ENCODE peak calls at places on chromosome 2, in six cellular contexts. One of them, this sample, is unnamed. For H3K4me1, the result is how much of the 10 kb centered on the place peaks cover.

GRCh38 chr2:152477347-152478092 is 142.5 kb downstream of the FMNL2 start:
- DNase-seq in HCT116: no peak
- DNase-seq in NT2/D1: no peak
- DNase-seq in IMR-90: peak
- DNase-seq in astrocyte: no peak
- DNase-seq in kidney: no peak
- DNase-seq in this sample: peak

GRCh38 chr2:192153561-192153960 is 41.2 kb downstream of the TMEFF2 start:
- DNase-seq in HCT116: no peak
- DNase-seq in NT2/D1: no peak
- DNase-seq in IMR-90: no peak
- DNase-seq in astrocyte: no peak
- DNase-seq in kidney: no peak
- DNase-seq in this sample: no peak

GRCh38 chr2:72892506-72893173 is 5.4 kb downstream of the SPR start:
- DNase-seq in HCT116: no peak
- DNase-seq in NT2/D1: peak
- DNase-seq in IMR-90: peak
- DNase-seq in astrocyte: peak
- DNase-seq in kidney: peak
- DNase-seq in this sample: peak

GRCh38 chr2:138516030-138516704 is 14.6 kb downstream of the SPOPL start:
- DNase-seq in HCT116: no peak
- DNase-seq in NT2/D1: no peak
- DNase-seq in IMR-90: peak
- DNase-seq in astrocyte: peak
- DNase-seq in kidney: no peak
- DNase-seq in this sample: peak

GRCh38 chr2:179860255-179861026 is 971 bp downstream of the ZNF385B start:
- DNase-seq in HCT116: no peak
- DNase-seq in NT2/D1: no peak
- DNase-seq in IMR-90: no peak
- DNase-seq in astrocyte: no peak
- DNase-seq in kidney: peak
- DNase-seq in this sample: no peak

GRCh38 chr2:105464325-105464724 is 65.5 kb upstream of the FHL2 start:
- DNase-seq in HCT116: no peak
- DNase-seq in NT2/D1: no peak
- DNase-seq in IMR-90: no peak
- DNase-seq in astrocyte: no peak
- DNase-seq in kidney: no peak
- DNase-seq in this sample: no peak

GRCh38 chr2:219406861-219407230 is 11.3 kb upstream of the DES start:
- DNase-seq in HCT116: no peak
- DNase-seq in NT2/D1: no peak
- DNase-seq in IMR-90: peak
- DNase-seq in astrocyte: peak
- DNase-seq in kidney: no peak
- DNase-seq in this sample: peak

GRCh38 chr2:9538000-9538507 is 17.6 kb downstream of the ADAM17 start:
- DNase-seq in HCT116: no peak
- DNase-seq in NT2/D1: no peak
- DNase-seq in IMR-90: peak
- DNase-seq in astrocyte: peak
- DNase-seq in kidney: no peak
- DNase-seq in this sample: peak

GRCh38 chr2:75099521-75099922 is 99.8 kb downstream of the TACR1 start:
- DNase-seq in HCT116: no peak
- DNase-seq in NT2/D1: no peak
- DNase-seq in IMR-90: no peak
- DNase-seq in astrocyte: peak
- DNase-seq in kidney: no peak
- DNase-seq in this sample: peak

GRCh38 chr2:191556463-191556862 is 121.5 kb upstream of the NABP1 start:
- DNase-seq in HCT116: no peak
- DNase-seq in NT2/D1: no peak
- DNase-seq in IMR-90: no peak
- DNase-seq in astrocyte: no peak
- DNase-seq in kidney: no peak
- DNase-seq in this sample: no peak

GRCh38 chr2:177064417-177064816 is 148.2 kb upstream of the HNRNPA3 start:
- DNase-seq in HCT116: no peak
- DNase-seq in NT2/D1: no peak
- DNase-seq in IMR-90: no peak
- DNase-seq in astrocyte: no peak
- DNase-seq in kidney: no peak
- DNase-seq in this sample: no peak

GRCh38 chr2:234556848-234557573 is 60.1 kb upstream of the ARL4C start:
- DNase-seq in HCT116: no peak
- DNase-seq in NT2/D1: no peak
- DNase-seq in IMR-90: peak
- DNase-seq in astrocyte: no peak
- DNase-seq in kidney: no peak
- DNase-seq in this sample: peak

GRCh38 chr2:240958366-240959213 is 39.8 kb upstream of the SNED1 start:
- DNase-seq in HCT116: no peak
- DNase-seq in NT2/D1: no peak
- DNase-seq in IMR-90: no peak
- DNase-seq in astrocyte: no peak
- DNase-seq in kidney: peak
- DNase-seq in this sample: no peak

GRCh38 chr2:1837022-1837421 is 92.7 kb upstream of the PXDN start:
- DNase-seq in HCT116: no peak
- DNase-seq in NT2/D1: no peak
- DNase-seq in IMR-90: no peak
- DNase-seq in astrocyte: no peak
- DNase-seq in kidney: no peak
- DNase-seq in this sample: no peak

GRCh38 chr2:159907914-159908313 is 109.9 kb upstream of the CD302 start:
- DNase-seq in HCT116: no peak
- DNase-seq in NT2/D1: no peak
- DNase-seq in IMR-90: no peak
- DNase-seq in astrocyte: no peak
- DNase-seq in kidney: no peak
- DNase-seq in this sample: no peak

GRCh38 chr2:36452279-36452678 is 96.7 kb downstream of the CRIM1 start:
- DNase-seq in HCT116: no peak
- DNase-seq in NT2/D1: no peak
- DNase-seq in IMR-90: peak
- DNase-seq in astrocyte: peak
- DNase-seq in kidney: no peak
- DNase-seq in this sample: peak

GRCh38 chr2:25528173-25528572 is 145.2 kb downstream of the DTNB start:
- DNase-seq in HCT116: no peak
- DNase-seq in NT2/D1: no peak
- DNase-seq in IMR-90: peak
- DNase-seq in astrocyte: peak
- DNase-seq in kidney: no peak
- DNase-seq in this sample: peak

GRCh38 chr2:132496566-132496965 is 80.0 kb downstream of the GPR39 start:
- DNase-seq in HCT116: no peak
- DNase-seq in NT2/D1: no peak
- DNase-seq in IMR-90: no peak
- DNase-seq in astrocyte: no peak
- DNase-seq in kidney: no peak
- DNase-seq in this sample: no peak

GRCh38 chr2:60548844-60549243 is 4.6 kb downstream of the BCL11A start:
- DNase-seq in HCT116: no peak
- DNase-seq in NT2/D1: no peak
- DNase-seq in IMR-90: no peak
- DNase-seq in astrocyte: no peak
- DNase-seq in kidney: no peak
- DNase-seq in this sample: no peak

GRCh38 chr2:233210843-233211600 is 40.5 kb upstream of the ATG16L1 start:
- DNase-seq in HCT116: peak
- DNase-seq in NT2/D1: no peak
- DNase-seq in IMR-90: peak
- DNase-seq in astrocyte: peak
- DNase-seq in kidney: peak
- DNase-seq in this sample: peak

GRCh38 chr2:24015562-24016375 is 5.9 kb downstream of the MFSD2B start:
- DNase-seq in HCT116: no peak
- DNase-seq in NT2/D1: no peak
- DNase-seq in IMR-90: peak
- DNase-seq in astrocyte: peak
- DNase-seq in kidney: no peak
- DNase-seq in this sample: peak

GRCh38 chr2:186129767-186130581 is 356.1 kb upstream of the ZC3H15 start:
- DNase-seq in HCT116: peak
- DNase-seq in NT2/D1: no peak
- DNase-seq in IMR-90: peak
- DNase-seq in astrocyte: peak
- DNase-seq in kidney: no peak
- DNase-seq in this sample: peak

GRCh38 chr2:150482111-150482510 is 5.4 kb downstream of the RND3 start:
- DNase-seq in HCT116: no peak
- DNase-seq in NT2/D1: no peak
- DNase-seq in IMR-90: no peak
- DNase-seq in astrocyte: no peak
- DNase-seq in kidney: no peak
- DNase-seq in this sample: no peak

GRCh38 chr2:96580771-96581170 is 44.2 kb downstream of the ARID5A start:
- DNase-seq in HCT116: peak
- DNase-seq in NT2/D1: peak
- DNase-seq in IMR-90: no peak
- DNase-seq in astrocyte: peak
- DNase-seq in kidney: no peak
- DNase-seq in this sample: peak

GRCh38 chr2:85588218-85589044 is 4.2 kb downstream of the VAMP5 start:
- DNase-seq in HCT116: no peak
- DNase-seq in NT2/D1: no peak
- DNase-seq in IMR-90: no peak
- DNase-seq in astrocyte: no peak
- DNase-seq in kidney: no peak
- DNase-seq in this sample: no peak

GRCh38 chr2:85584354-85584856 is at the start of gene VAMP5:
- DNase-seq in HCT116: no peak
- DNase-seq in NT2/D1: no peak
- DNase-seq in IMR-90: no peak
- DNase-seq in astrocyte: no peak
- DNase-seq in kidney: peak
- DNase-seq in this sample: peak

GRCh38 chr2:85583667-85584353 is 421 bp upstream of the VAMP5 start:
- DNase-seq in HCT116: no peak
- DNase-seq in NT2/D1: no peak
- DNase-seq in IMR-90: no peak
- DNase-seq in astrocyte: no peak
- DNase-seq in kidney: peak
- DNase-seq in this sample: no peak

GRCh38 chr2:85584857-85585780 is 888 bp downstream of the VAMP5 start:
- DNase-seq in HCT116: no peak
- DNase-seq in NT2/D1: no peak
- DNase-seq in IMR-90: peak
- DNase-seq in astrocyte: peak
- DNase-seq in kidney: no peak
- DNase-seq in this sample: peak

DNA sequence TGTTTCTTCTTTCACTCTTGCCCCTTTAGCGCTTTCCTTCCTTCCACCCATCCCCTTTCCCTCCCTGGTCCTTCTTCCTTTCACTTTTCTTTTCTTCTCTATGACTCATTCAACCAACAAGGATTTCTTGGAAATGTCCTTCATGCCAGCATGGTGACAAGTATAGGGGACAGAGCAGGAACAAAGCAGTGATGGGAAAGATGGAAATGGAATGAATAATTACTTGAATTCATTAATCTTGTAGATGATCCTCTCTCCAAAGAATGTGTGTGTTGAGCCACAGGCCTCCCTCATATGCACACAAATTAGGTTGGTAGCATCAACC is 1.5 kb downstream of the VAMP5 start:
- DNase-seq in HCT116: no peak
- DNase-seq in NT2/D1: no peak
- DNase-seq in IMR-90: peak
- DNase-seq in astrocyte: peak
- DNase-seq in kidney: no peak
- DNase-seq in this sample: peak
- H3K9ac ChIP-seq in HCT116: peak
- H3K9ac ChIP-seq in NT2/D1: no peak
- H3K9ac ChIP-seq in IMR-90: no peak
- H3K9ac ChIP-seq in astrocyte: peak
- H3K9ac ChIP-seq in kidney: no peak
- H3K9ac ChIP-seq in this sample: no peak

DNA sequence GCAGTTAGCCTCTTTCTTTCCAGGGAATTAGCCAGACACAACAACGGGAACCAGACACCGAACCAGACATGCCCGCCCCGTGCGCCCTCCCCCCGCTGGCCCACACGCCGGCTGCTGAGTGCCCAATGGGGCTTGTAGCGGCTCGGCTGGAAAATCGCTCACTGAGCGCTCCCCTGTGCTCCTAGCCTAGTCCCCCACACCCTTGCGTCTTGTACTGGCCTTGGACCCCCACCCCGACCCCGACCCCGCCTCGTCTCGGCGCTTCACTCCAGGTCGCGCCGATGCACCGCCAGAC is 1.3 kb downstream of the GAD1 start:
- DNase-seq in HCT116: no peak
- DNase-seq in NT2/D1: no peak
- DNase-seq in IMR-90: no peak
- DNase-seq in astrocyte: peak
- DNase-seq in kidney: no peak
- DNase-seq in this sample: no peak
- H3K4me1 ChIP-seq in HCT116: under half
- H3K4me1 ChIP-seq in NT2/D1: under half
- H3K4me1 ChIP-seq in IMR-90: under half
- H3K4me1 ChIP-seq in astrocyte: under half
- H3K4me1 ChIP-seq in kidney: under half
- H3K4me1 ChIP-seq in this sample: under half

GRCh38 chr2:147487980-147488289 is 356.9 kb upstream of the ACVR2A start:
- DNase-seq in HCT116: no peak
- DNase-seq in NT2/D1: no peak
- DNase-seq in IMR-90: no peak
- DNase-seq in astrocyte: no peak
- DNase-seq in kidney: no peak
- DNase-seq in this sample: no peak
- H3K9ac ChIP-seq in HCT116: no peak
- H3K9ac ChIP-seq in NT2/D1: no peak
- H3K9ac ChIP-seq in IMR-90: no peak
- H3K9ac ChIP-seq in astrocyte: no peak
- H3K9ac ChIP-seq in kidney: no peak
- H3K9ac ChIP-seq in this sample: no peak

DNA sequence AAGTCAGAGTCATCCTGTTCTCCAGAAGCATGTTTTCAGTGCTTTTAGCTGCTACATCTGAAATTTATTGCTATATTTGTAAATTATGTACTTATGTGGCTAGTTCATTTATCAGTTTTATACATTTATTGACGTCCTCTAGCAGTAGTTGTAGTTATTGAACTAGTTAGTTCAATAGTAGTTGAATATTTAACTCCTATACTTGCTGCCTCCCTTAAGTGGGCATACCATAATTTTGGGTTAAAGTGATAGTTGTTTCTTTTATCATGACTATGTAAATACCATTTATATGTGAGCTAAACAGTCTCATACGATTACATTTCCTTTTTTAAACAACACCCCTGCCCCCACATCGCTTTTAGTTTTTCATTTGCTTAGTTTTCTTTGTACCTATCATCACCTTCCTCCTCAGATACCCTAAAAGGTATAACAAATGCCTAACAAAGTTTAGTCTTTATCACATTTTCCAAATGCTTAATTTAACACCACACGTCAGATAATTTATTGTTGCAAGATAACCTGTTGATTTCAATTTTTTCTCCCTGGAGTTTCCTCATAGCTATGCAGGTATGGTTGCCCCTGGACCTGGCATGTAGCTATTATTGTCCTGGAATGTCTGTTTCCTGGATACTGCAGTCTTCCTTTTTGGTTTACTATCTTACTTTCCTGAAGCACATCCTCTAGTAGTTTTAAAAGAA is 8.8 kb downstream of the MAP4K4 start:
- DNase-seq in HCT116: no peak
- DNase-seq in NT2/D1: no peak
- DNase-seq in IMR-90: no peak
- DNase-seq in astrocyte: no peak
- DNase-seq in kidney: no peak
- DNase-seq in this sample: no peak
- H3K4me1 ChIP-seq in HCT116: under half
- H3K4me1 ChIP-seq in NT2/D1: under half
- H3K4me1 ChIP-seq in IMR-90: under half
- H3K4me1 ChIP-seq in astrocyte: under half
- H3K4me1 ChIP-seq in kidney: under half
- H3K4me1 ChIP-seq in this sample: under half

This sample was measured in fibroblast of lung.